ENCODE peak calls at places on chromosome 11, in eight cellular contexts. T is activated naive CD4-positive, alpha-beta T cell treated with anti-CD3 and anti-CD28 coated beads for 36 hours; S is right cardiac atrium; I is HAP-1; E is A549; P is AG10803; G is stimulated activated CD8-positive, alpha-beta memory T cell treated with anti-CD3 and anti-CD28 coated beads, Interleukin-15, amount 100 ng/mL, for 48 hours; F is fibroblast of lung. N is an unnamed sample.

GRCh38 chr11:104343578-104343977 is 179.6 kb upstream of the PDGFD start:
- DNase-seq in P (no peak), T (no peak), G (no peak), F (peak), S (no peak), I (peak), E (peak), N (no peak)

GRCh38 chr11:77789061-77789730 is 31.3 kb downstream of the RSF1 start:
- DNase-seq in F (no peak), E (no peak), G (no peak), S (peak), P (no peak), T (no peak), I (no peak), N (peak)

GRCh38 chr11:132158091-132158490 is 787.7 kb downstream of the NTM start:
- DNase-seq in T (peak), E (peak), I (no peak), G (no peak), S (no peak), F (peak), P (peak), N (peak)

GRCh38 chr11:24383137-24383536 is 113.7 kb upstream of the LUZP2 start:
- DNase-seq in T (no peak), E (no peak), P (no peak), I (no peak), F (no peak), S (no peak), G (no peak), N (no peak)

GRCh38 chr11:27574342-27574741 is 67.8 kb upstream of the LIN7C start:
- DNase-seq in F (no peak), G (no peak), P (no peak), S (no peak), I (no peak), E (no peak), T (no peak), N (no peak)

GRCh38 chr11:74696488-74696887 is 34.7 kb downstream of the CHRDL2 start:
- DNase-seq in G (no peak), P (no peak), T (no peak), I (no peak), S (peak), E (peak), F (no peak), N (no peak)

GRCh38 chr11:43150697-43151096 is 161.1 kb upstream of the API5 start:
- DNase-seq in F (no peak), P (no peak), E (no peak), T (no peak), G (no peak), S (no peak), I (no peak), N (no peak)

GRCh38 chr11:57641011-57641410 is 8.7 kb downstream of the YPEL4 start:
- DNase-seq in I (peak), G (no peak), P (no peak), S (peak), T (no peak), E (peak), F (no peak), N (peak)

GRCh38 chr11:32289701-32290100 is 145.6 kb downstream of the WT1 start:
- DNase-seq in T (no peak), F (no peak), G (no peak), S (no peak), I (no peak), P (no peak), E (no peak), N (no peak)

GRCh38 chr11:65419773-65420481 is 2.7 kb upstream of the NEAT1 start:
- DNase-seq in T (peak), I (peak), G (no peak), E (peak), F (peak), S (peak), P (peak), N (no peak)

GRCh38 chr11:29319231-29319630 is 697.6 kb downstream of the KCNA4 start:
- DNase-seq in P (peak), S (no peak), G (no peak), T (no peak), I (no peak), F (no peak), E (no peak), N (no peak)

GRCh38 chr11:79100093-79100704 is 340.6 kb downstream of the TENM4 start:
- DNase-seq in P (peak), S (no peak), T (peak), E (peak), F (peak), I (peak), G (no peak), N (peak)

GRCh38 chr11:36037031-36037430 is 93.2 kb downstream of the LDLRAD3 start:
- DNase-seq in E (no peak), I (no peak), G (no peak), S (peak), P (peak), T (no peak), F (no peak), N (no peak)

GRCh38 chr11:14148653-14149273 is 186.2 kb downstream of the SPON1 start:
- DNase-seq in T (no peak), P (peak), F (peak), S (no peak), E (peak), I (peak), G (no peak), N (peak)

GRCh38 chr11:43419460-43419859 is 60.7 kb downstream of the TTC17 start:
- DNase-seq in E (peak), F (peak), G (no peak), I (peak), T (peak), S (no peak), P (peak), N (peak)

GRCh38 chr11:8641332-8641731 is 41.1 kb downstream of the TRIM66 start:
- DNase-seq in F (no peak), S (no peak), P (no peak), G (no peak), T (no peak), E (no peak), I (no peak), N (no peak)

GRCh38 chr11:40514124-40514523 is 945.3 kb downstream of the LRRC4C start:
- DNase-seq in F (peak), S (no peak), T (no peak), G (no peak), P (no peak), E (peak), I (no peak), N (no peak)

GRCh38 chr11:59187587-59187986 is 15.7 kb downstream of the DTX4 start:
- DNase-seq in P (peak), G (no peak), F (peak), T (no peak), I (no peak), S (peak), E (no peak), N (no peak)

GRCh38 chr11:10792385-10793068 is 16.2 kb downstream of the EIF4G2 start:
- DNase-seq in G (peak), S (peak), T (peak), E (peak), P (peak), F (peak), I (peak), N (peak)

GRCh38 chr11:100808904-100809491 is 121.9 kb downstream of the ARHGAP42 start:
- DNase-seq in F (peak), I (no peak), G (no peak), S (no peak), E (peak), T (no peak), P (peak), N (no peak)

GRCh38 chr11:68890490-68891231 is 13.0 kb downstream of the MRPL21 start:
- DNase-seq in I (no peak), P (peak), F (peak), G (no peak), E (no peak), S (peak), T (no peak), N (no peak)

GRCh38 chr11:11894486-11894885 is 52.7 kb downstream of the USP47 start:
- DNase-seq in G (no peak), E (no peak), T (no peak), S (no peak), F (no peak), P (no peak), I (no peak), N (no peak)

GRCh38 chr11:126113012-126113411 is 50.3 kb upstream of the CDON start:
- DNase-seq in E (no peak), S (peak), G (no peak), I (no peak), T (no peak), F (no peak), P (no peak), N (no peak)

GRCh38 chr11:10640308-10640707 is 53.2 kb downstream of the IRAG1 start:
- DNase-seq in G (no peak), P (no peak), S (no peak), F (no peak), T (no peak), I (no peak), E (no peak), N (no peak)

GRCh38 chr11:45264839-45265515 is 21.2 kb downstream of the SYT13 start:
- DNase-seq in T (no peak), P (peak), S (no peak), E (peak), G (no peak), F (peak), I (no peak), N (no peak)

GRCh38 chr11:60563553-60564235 is 48.5 kb downstream of the MS4A13 start:
- DNase-seq in E (peak), S (no peak), F (no peak), P (peak), G (no peak), I (no peak), T (peak), N (no peak)

GRCh38 chr11:76269247-76269646 is 62.9 kb upstream of the WNT11 start:
- DNase-seq in P (no peak), I (no peak), F (no peak), S (peak), G (no peak), T (no peak), E (no peak), N (no peak)

GRCh38 chr11:72216638-72217037 is at the start of gene FOLR2:
- DNase-seq in S (no peak), E (no peak), T (no peak), F (no peak), I (no peak), P (no peak), G (no peak), N (peak)

GRCh38 chr11:10669258-10670033 is 24.1 kb downstream of the IRAG1 start:
- DNase-seq in G (no peak), F (peak), S (no peak), P (peak), T (no peak), E (peak), I (no peak), N (peak)

GRCh38 chr11:76795936-76796441 is 12.8 kb downstream of the TSKU start:
- DNase-seq in F (no peak), I (no peak), T (no peak), E (no peak), S (no peak), P (no peak), G (no peak), N (no peak)

GRCh38 chr11:25981998-25982397 is 349.9 kb upstream of the ANO3 start:
- DNase-seq in P (peak), F (peak), G (no peak), S (no peak), T (no peak), I (peak), E (peak), N (peak)